ENCODE peak calls at places on chromosomes 12 and 14, in ten cellular contexts. Q is Peyer's patch, O is stomach, K is A549, G is K562, E is heart left ventricle, J is IMR-90, Y is esophagus muscularis mucosa, H is H1, A is breast epithelium. N is an unnamed sample.

GRCh38 chr12:24111591-24111990 is 162.1 kb upstream of the SOX5 start:
- DNase-seq in E (no peak), Y (no peak), A (no peak), G (no peak), H (no peak), O (no peak), K (no peak), J (peak), Q (no peak), N (no peak)

GRCh38 chr12:122080149-122081107 is 1.9 kb downstream of the MLXIP start:
- DNase-seq in G (peak), A (no peak), J (peak), K (peak), O (peak), H (no peak), Q (peak), Y (no peak), E (peak), N (peak)

GRCh38 chr12:2624543-2625266 is 170.1 kb upstream of the FKBP4 start:
- DNase-seq in K (no peak), A (peak), H (peak), E (no peak), J (peak), Q (no peak), O (no peak), Y (no peak), G (peak), N (no peak)

GRCh38 chr12:62761658-62762057 is 173.3 kb downstream of the PPM1H start:
- DNase-seq in H (no peak), K (no peak), O (no peak), Y (no peak), J (no peak), G (no peak), Q (no peak), A (no peak), E (peak), N (no peak)

GRCh38 chr14:50524071-50524470 is 8.3 kb downstream of the MAP4K5 start:
- DNase-seq in J (no peak), G (no peak), O (no peak), K (no peak), Q (no peak), H (no peak), A (no peak), E (no peak), Y (no peak), N (no peak)

GRCh38 chr14:104680056-104680805 is 9.2 kb upstream of the INF2 start:
- DNase-seq in G (no peak), O (peak), H (no peak), K (peak), Y (no peak), Q (no peak), E (no peak), J (peak), A (no peak), N (peak)

GRCh38 chr12:53053223-53054111 is 3.6 kb downstream of the TNS2 start:
- DNase-seq in H (no peak), G (peak), K (no peak), Q (peak), A (peak), Y (no peak), J (no peak), O (peak), E (peak), N (peak)

GRCh38 chr14:43166163-43166562 is 1340.9 kb downstream of the FSCB start:
- DNase-seq in J (no peak), O (no peak), E (no peak), A (no peak), H (no peak), Q (no peak), Y (no peak), G (no peak), K (no peak), N (no peak)

GRCh38 chr14:92553456-92553855 is 39.9 kb downstream of the RIN3 start:
- DNase-seq in Y (no peak), G (no peak), Q (no peak), E (no peak), J (peak), H (no peak), O (no peak), K (peak), A (no peak), N (peak)

GRCh38 chr12:57465747-57466505 is 6.3 kb downstream of the GLI1 start:
- DNase-seq in Y (no peak), K (no peak), H (no peak), O (no peak), G (no peak), A (no peak), Q (no peak), J (no peak), E (no peak), N (no peak)

GRCh38 chr12:21546721-21547120 is 20.6 kb downstream of the SPX start:
- DNase-seq in Q (no peak), G (no peak), H (no peak), K (no peak), J (no peak), A (no peak), O (no peak), E (no peak), Y (no peak), N (no peak)

GRCh38 chr12:122895290-122895689 is 634 bp downstream of the VPS37B start:
- DNase-seq in E (no peak), K (no peak), Y (no peak), J (no peak), A (no peak), H (no peak), O (no peak), Q (no peak), G (peak), N (no peak)

GRCh38 chr12:13273850-13274249 is 77.3 kb downstream of the EMP1 start:
- DNase-seq in E (no peak), H (no peak), O (no peak), Q (no peak), J (no peak), Y (no peak), G (no peak), K (no peak), A (no peak), N (no peak)

GRCh38 chr12:3225154-3225795 is 148.1 kb downstream of the TSPAN9 start:
- DNase-seq in Y (no peak), E (no peak), H (no peak), G (no peak), K (no peak), J (peak), Q (no peak), A (no peak), O (no peak), N (no peak)

GRCh38 chr12:9782547-9783382 is 22.1 kb upstream of the CD69 start:
- DNase-seq in E (no peak), J (no peak), H (no peak), Q (no peak), K (no peak), O (no peak), G (no peak), Y (no peak), A (no peak), N (no peak)

GRCh38 chr12:70643927-70644326 is 6.7 kb upstream of the PTPRB start:
- DNase-seq in K (no peak), Q (no peak), Y (no peak), J (no peak), O (no peak), E (no peak), A (no peak), H (no peak), G (no peak), N (no peak)

GRCh38 chr14:28407931-28408330 is 358.7 kb upstream of the FOXG1 start:
- DNase-seq in E (no peak), K (no peak), Q (no peak), G (no peak), Y (no peak), H (no peak), J (no peak), A (no peak), O (no peak), N (no peak)

GRCh38 chr12:80282226-80282625 is 161.8 kb upstream of the PTPRQ start:
- DNase-seq in Q (no peak), E (no peak), K (no peak), Y (no peak), O (no peak), H (no peak), A (no peak), J (no peak), G (no peak), N (no peak)

GRCh38 chr12:129826273-129826672 is 77.6 kb downstream of the TMEM132D start:
- DNase-seq in O (no peak), Y (no peak), G (no peak), Q (no peak), H (no peak), K (no peak), E (no peak), J (no peak), A (no peak), N (no peak)

GRCh38 chr14:73762375-73762822 is 48.2 kb upstream of the PNMA1 start:
- DNase-seq in Q (peak), G (peak), H (no peak), A (no peak), J (no peak), Y (no peak), K (no peak), O (no peak), E (no peak), N (no peak)
- TF ChIP-seq POLR2A in Q (no peak), G (no peak), H (no peak), A (no peak), J (no peak), Y (no peak), K (no peak), O (no peak), E (no peak), N (no peak)

GRCh38 chr14:95163666-95164065 is 6.3 kb upstream of the DICER1 start:
- DNase-seq in Q (no peak), E (no peak), O (no peak), J (no peak), H (no peak), Y (no peak), A (no peak), K (no peak), G (no peak), N (no peak)
- H3K27ac ChIP-seq in Q (no peak), E (no peak), O (no peak), J (no peak), H (no peak), Y (no peak), A (no peak), K (no peak), G (no peak), N (no peak)

DNA sequence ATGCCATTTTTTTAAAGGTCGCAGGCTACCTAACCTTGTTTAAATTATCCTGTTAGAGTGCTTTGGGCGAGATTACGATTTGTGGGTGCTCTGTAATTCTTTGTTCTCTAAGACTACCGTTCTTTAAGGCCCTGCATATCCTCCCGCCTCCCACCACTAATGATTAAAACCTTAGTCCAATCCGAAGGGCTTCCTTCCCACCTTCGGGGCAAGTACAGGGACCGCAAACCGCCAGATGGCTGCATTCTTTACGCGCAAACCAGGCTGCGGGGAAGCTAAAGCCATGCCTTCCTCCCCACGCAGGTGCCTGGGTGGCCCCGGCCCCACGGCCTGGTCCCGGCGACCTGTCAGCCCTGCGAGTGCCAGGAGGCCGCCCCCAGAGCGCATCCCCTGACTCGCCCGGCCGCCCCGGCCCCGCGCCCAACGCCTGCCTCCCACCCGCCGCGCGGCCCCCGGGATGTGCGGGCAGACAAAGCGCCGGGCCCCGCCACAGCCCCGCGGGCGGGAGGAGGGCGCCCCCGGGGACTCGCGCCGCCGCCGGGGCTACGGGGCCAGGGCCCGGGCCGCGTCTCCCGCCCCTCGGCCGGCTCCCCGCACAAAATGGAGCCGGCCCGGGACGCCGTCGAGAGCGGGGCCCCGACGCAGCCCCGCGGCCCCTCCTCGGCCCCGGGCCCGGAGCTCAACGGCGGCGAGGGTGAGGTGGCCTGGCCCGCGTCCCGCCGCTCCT is 672 bp downstream of the NFYB start:
- DNase-seq in Y (no peak), A (peak), O (peak), H (no peak), Q (peak), E (peak), K (peak), G (peak), J (peak), N (peak)
- TF ChIP-seq POLR2A in Y (no peak), A (no peak), O (no peak), H (peak), Q (no peak), E (no peak), K (peak), G (peak), J (no peak), N (no peak)

GRCh38 chr14:102508410-102508773 is 1.2 kb downstream of the ANKRD9 start:
- DNase-seq in Q (no peak), Y (no peak), K (peak), O (peak), J (no peak), G (peak), H (no peak), E (peak), A (no peak), N (no peak)
- H3K27ac ChIP-seq in Q (peak), Y (peak), K (peak), O (peak), J (no peak), G (peak), H (no peak), E (peak), A (peak), N (peak)

DNA sequence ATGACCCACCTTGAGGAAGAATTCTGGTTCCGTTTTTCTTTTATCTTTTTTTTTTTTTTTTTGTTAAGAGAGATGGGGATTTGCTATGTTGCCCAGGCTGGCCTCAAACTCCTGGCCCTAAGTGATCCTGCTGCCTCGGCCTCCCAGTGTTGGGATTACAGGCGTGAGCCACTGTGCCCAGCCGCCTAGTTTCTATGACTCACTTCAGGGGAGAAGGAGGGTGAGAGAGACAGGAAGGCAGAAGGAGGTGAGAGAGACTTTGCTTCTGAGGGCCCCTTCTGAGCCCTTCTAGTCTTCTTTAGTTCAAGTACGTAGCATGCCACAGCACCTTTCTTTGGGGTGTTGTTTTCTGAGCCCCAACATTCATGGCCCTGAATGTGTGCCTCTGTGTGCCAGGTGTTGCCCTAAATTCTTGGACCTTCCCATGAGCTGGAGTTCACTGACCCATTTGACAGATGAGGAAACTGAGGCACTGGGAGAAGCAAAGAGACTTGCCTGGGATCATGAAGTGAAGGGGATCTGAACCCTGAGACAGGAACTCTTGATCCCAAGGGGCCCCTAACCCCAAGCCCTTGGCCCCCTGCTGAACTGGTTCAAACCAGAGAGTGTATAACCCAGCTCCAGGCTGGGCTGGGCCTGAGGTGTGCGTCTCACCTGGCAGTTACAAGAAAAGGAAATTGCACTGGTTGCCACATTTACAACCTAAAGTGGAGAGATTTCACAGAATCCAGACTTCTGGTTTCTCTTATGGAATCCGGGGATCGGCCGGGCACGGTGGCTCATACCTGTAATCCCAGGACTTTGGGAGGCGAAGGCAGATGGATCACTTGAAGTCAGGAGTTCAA is 20.8 kb downstream of the SH2B3 start:
- DNase-seq in A (no peak), H (no peak), Q (no peak), O (no peak), K (no peak), J (peak), G (no peak), Y (no peak), E (peak), N (no peak)
- TF ChIP-seq POLR2A in A (no peak), H (no peak), Q (no peak), O (no peak), K (no peak), J (no peak), G (no peak), Y (no peak), E (no peak), N (no peak)

GRCh38 chr12:32893458-32893857 is 3.1 kb downstream of the PKP2 start:
- DNase-seq in A (no peak), Y (no peak), K (no peak), H (no peak), J (no peak), O (no peak), Q (no peak), G (no peak), E (no peak), N (no peak)
- H3K27ac ChIP-seq in A (no peak), Y (no peak), K (peak), H (peak), J (no peak), O (peak), Q (peak), G (no peak), E (peak), N (no peak)